ENCODE peak calls at places on chromosomes 5 and 9, in nine cellular contexts. I is tibial nerve, Y is right lobe of liver, U is OCI-LY7, N is pancreas, D is PC-3, B is gastrocnemius medialis, J is left ventricle myocardium inferior, Z is left lung. H is an unnamed sample.
A peak's percentile ranks its signal among the peaks of the same experiment; 100 is the strongest.

GRCh38 chr9:71620806-71621205 is 147.5 kb downstream of the CEMIP2 start:
- DNase-seq in Z (no peak), J (no peak), I (no peak), Y (no peak), U (no peak), B (no peak), N (no peak), D (no peak), H (no peak)

GRCh38 chr9:74293479-74293878 is 203.7 kb upstream of the RORB start:
- DNase-seq in J (no peak), D (no peak), N (no peak), U (no peak), B (no peak), Z (no peak), I (no peak), Y (no peak), H (no peak)

GRCh38 chr5:57193757-57194413 is 20.0 kb downstream of the GPBP1 start:
- DNase-seq in I (no peak), J (no peak), Z (no peak), U (no peak), N (no peak), Y (no peak), D (no peak), B (no peak), H (no peak)

GRCh38 chr9:137716694-137717287 is 98.0 kb downstream of the EHMT1 start:
- DNase-seq in I (no peak), Y (no peak), B (no peak), D (no peak), Z (no peak), U (no peak), J (no peak), N (no peak), H (no peak)

GRCh38 chr9:91951944-91952520 is 2.0 kb upstream of the ROR2 start:
- DNase-seq in N (no peak), Y (no peak), D (no peak), J (no peak), B (no peak), U (no peak), I (no peak), Z (no peak), H (no peak)

GRCh38 chr9:16726718-16727451 is 143.6 kb downstream of the BNC2 start:
- DNase-seq in I (peak; percentile 79), Y (peak; percentile 61), U (no peak), Z (peak; percentile 59), B (peak; percentile 54), D (peak; percentile 71), N (peak; percentile 38), J (peak; percentile 76), H (no peak)

GRCh38 chr5:72447751-72448150 is 59.5 kb downstream of the ZNF366 start:
- DNase-seq in N (no peak), D (no peak), U (no peak), Z (no peak), I (no peak), Y (no peak), J (no peak), B (no peak), H (no peak)

GRCh38 chr9:71766663-71767062 is 1.6 kb downstream of the CEMIP2 start:
- DNase-seq in N (no peak), Z (no peak), U (no peak), B (no peak), D (peak; percentile 42), J (no peak), I (no peak), Y (no peak), H (no peak)

GRCh38 chr9:89564257-89564878 is 40.4 kb upstream of the GADD45G start:
- DNase-seq in J (no peak), Z (no peak), D (peak; percentile 16), I (no peak), Y (no peak), N (no peak), B (no peak), U (peak; percentile 62), H (no peak)

DNA sequence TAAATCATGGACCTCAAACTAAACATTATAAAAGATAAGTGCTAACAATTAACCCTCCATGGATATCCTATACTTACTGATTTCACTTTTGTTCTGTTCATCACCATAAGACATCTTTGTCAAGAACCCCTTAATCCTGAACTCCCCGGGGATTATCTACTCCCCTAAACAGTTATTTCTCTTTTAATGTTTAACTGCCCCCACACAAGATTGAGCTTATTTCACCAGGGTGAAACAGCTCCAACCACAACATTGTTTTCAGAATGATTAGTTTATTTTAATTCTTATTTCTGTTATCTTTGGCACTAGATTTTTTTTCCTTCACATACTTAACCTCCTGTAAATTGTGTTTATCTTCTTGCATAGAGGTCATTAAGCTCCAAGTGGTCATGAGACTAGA is 103.2 kb upstream of the HCN1 start:
- DNase-seq in I (no peak), J (no peak), Y (no peak), U (no peak), D (no peak), N (no peak), Z (no peak), B (no peak), H (no peak)
- H3K9me3 ChIP-seq in I (peaks cover 32% of the 10 kb centered on the region), J (peaks cover 80% of the 10 kb centered on the region), Y (no peaks in the 10 kb centered on the region), U (peaks cover 7% of the 10 kb centered on the region), D (peaks cover 20% of the 10 kb centered on the region), N (no peaks in the 10 kb centered on the region), Z (peaks cover 53% of the 10 kb centered on the region), B (no peaks in the 10 kb centered on the region), H (peaks cover 21% of the 10 kb centered on the region)

GRCh38 chr9:86968258-86968920 is 21.1 kb upstream of the GAS1 start:
- DNase-seq in B (no peak), I (no peak), Z (no peak), Y (no peak), N (no peak), J (no peak), U (no peak), D (no peak), H (no peak)

GRCh38 chr9:86971742-86972141 is 24.4 kb upstream of the GAS1 start:
- DNase-seq in N (no peak), U (no peak), B (no peak), Z (no peak), I (no peak), J (no peak), Y (no peak), D (no peak), H (no peak)

GRCh38 chr9:86962692-86963091 is 15.4 kb upstream of the GAS1 start:
- DNase-seq in D (no peak), Z (no peak), J (no peak), I (no peak), U (no peak), N (no peak), Y (no peak), B (no peak), H (no peak)

GRCh38 chr9:86965627-86966395 is 18.5 kb upstream of the GAS1 start:
- DNase-seq in N (no peak), B (no peak), Z (no peak), U (no peak), I (no peak), D (no peak), Y (no peak), J (no peak), H (no peak)

DNA sequence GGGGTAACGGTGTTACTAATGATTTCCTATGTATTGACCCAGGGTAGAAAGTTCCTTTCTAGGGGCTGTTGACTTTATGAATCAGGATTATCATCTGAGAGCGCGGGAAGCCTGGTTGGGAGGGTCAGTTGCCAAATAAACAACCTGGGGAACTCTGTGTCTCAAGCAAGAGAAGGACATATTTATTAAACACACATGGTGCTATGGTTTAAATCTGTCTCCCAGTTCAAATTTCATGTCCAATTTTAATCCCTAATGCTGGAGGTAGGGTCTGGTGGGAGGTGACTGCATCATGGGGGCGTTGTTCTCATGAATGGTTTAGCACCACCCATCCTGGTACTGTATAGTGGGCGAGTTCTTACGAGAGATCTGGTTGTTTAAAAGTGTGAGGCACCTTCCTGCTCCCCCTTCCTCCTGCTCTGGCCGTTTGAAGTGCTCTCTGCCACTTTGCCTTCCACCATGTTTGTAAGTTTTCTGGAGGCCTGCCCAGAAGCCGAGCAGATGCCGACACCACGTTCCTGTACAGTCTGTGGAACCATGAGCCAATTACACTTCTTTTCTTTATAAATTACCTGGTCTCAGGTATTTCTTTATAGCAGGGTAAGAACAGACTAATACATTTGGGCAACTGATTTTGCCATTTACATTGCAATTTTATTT is 19.7 kb upstream of the GAS1 start:
- DNase-seq in B (no peak), N (no peak), Y (no peak), U (no peak), Z (no peak), D (no peak), I (no peak), J (peak; percentile 20), H (no peak)
- H3K27ac ChIP-seq in B (no peak overlapping the region), N (no peak overlapping the region), Y (no peak overlapping the region), U (no peak overlapping the region), Z (no peak overlapping the region), D (no peak overlapping the region), I (no peak overlapping the region), J (peak overlapping the region; percentile 45), H (no peak overlapping the region)

GRCh38 chr9:79477955-79478751 is 93.6 kb upstream of the TLE4 start:
- DNase-seq in Z (no peak), N (peak; percentile 5), D (peak; percentile 24), B (no peak), J (no peak), U (peak; percentile 25), Y (no peak), I (peak; percentile 31), H (peak; percentile 8)
- TF ChIP-seq CTCF in Z (no peak), N (no peak), D (peak; percentile 52), B (no peak), J (peak; percentile 41), U (peak; percentile 66), Y (peak; percentile 12), I (peak; percentile 40), H (peak; percentile 51)

DNA sequence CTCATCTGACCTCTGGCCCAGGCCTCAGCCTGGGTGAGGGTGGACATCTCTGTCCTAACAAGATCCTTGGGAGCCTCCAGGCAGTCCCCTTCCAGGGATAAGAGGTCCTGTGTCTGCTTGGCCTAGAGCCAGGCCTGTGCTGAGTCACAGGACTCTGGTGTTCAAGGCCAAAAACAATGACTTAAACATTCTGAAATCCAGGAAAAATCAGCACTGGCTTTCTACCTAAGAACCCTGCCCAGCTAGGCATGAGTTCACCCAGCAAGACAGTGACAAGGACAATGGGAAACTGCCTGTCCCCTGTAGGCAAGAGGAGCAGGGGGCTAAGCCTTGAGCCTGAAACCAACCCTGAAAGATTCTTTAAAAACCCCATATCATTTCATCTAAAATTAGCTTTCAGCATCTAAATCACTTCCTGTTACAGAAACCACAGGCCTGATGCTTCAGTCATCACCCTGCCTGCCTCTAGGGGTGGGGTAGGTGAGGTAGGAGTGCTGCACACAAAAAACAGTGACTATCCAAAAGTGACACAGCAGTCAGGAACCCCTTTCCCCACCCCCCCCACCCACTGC is 29.9 kb downstream of the CSF2 start:
- DNase-seq in U (peak; percentile 89), D (peak; percentile 94), N (peak; percentile 52), Y (no peak), B (peak; percentile 33), J (peak; percentile 76), I (peak; percentile 49), Z (peak; percentile 71), H (peak; percentile 57)
- H3K9me3 ChIP-seq in U (no peaks in the 10 kb centered on the region), D (no peaks in the 10 kb centered on the region), N (no peaks in the 10 kb centered on the region), Y (no peaks in the 10 kb centered on the region), B (no peaks in the 10 kb centered on the region), J (no peaks in the 10 kb centered on the region), I (no peaks in the 10 kb centered on the region), Z (no peaks in the 10 kb centered on the region), H (no peaks in the 10 kb centered on the region)